ENCODE peak calls at places on chromosomes 12 and 14, in four cellular contexts. X is testis, R is heart left ventricle, N is uterus. M is an unnamed sample. For H3K4me1, the result is how much of the 10 kb centered on the place peaks cover.

GRCh38 chr12:118645219-118645618 is 268.9 kb downstream of the SUDS3 start:
- DNase-seq in X (peak), R (no peak), N (no peak), M (no peak)

GRCh38 chr12:414841-415240 is 13.4 kb downstream of the CCDC77 start:
- DNase-seq in X (no peak), R (no peak), N (no peak), M (no peak)

GRCh38 chr12:95674088-95674595 is 116.4 kb downstream of the NTN4 start:
- DNase-seq in X (no peak), R (no peak), N (no peak), M (no peak)

GRCh38 chr12:86634706-86635410 is 378.7 kb upstream of the MGAT4C start:
- DNase-seq in X (no peak), R (no peak), N (no peak), M (no peak)

GRCh38 chr12:70258605-70259403 is 15.6 kb downstream of the CNOT2 start:
- DNase-seq in X (no peak), R (no peak), N (no peak), M (no peak)

GRCh38 chr14:59754256-59754655 is 116.3 kb downstream of the RTN1 start:
- DNase-seq in X (no peak), R (no peak), N (no peak), M (no peak)

GRCh38 chr12:19453961-19454360 is 14.7 kb downstream of the AEBP2 start:
- DNase-seq in X (no peak), R (no peak), N (no peak), M (no peak)

GRCh38 chr14:83765200-83765599 is 1764.7 kb upstream of the FLRT2 start:
- DNase-seq in X (no peak), R (no peak), N (no peak), M (no peak)

GRCh38 chr14:92471919-92472318 is 41.7 kb upstream of the RIN3 start:
- DNase-seq in X (peak), R (no peak), N (no peak), M (no peak)

GRCh38 chr14:70943838-70944237 is 36.6 kb downstream of the PCNX1 start:
- DNase-seq in X (no peak), R (no peak), N (no peak), M (no peak)

GRCh38 chr14:90534091-90534837 is 137.4 kb downstream of the CALM1 start:
- DNase-seq in X (peak), R (peak), N (no peak), M (no peak)

GRCh38 chr12:88266851-88267360 is 124.8 kb downstream of the TMTC3 start:
- DNase-seq in X (no peak), R (no peak), N (no peak), M (no peak)

GRCh38 chr12:4133636-4134433 is 139.7 kb upstream of the CCND2 start:
- DNase-seq in X (no peak), R (no peak), N (no peak), M (no peak)

GRCh38 chr14:74401504-74402241 is 24.3 kb downstream of the SYNDIG1L start:
- DNase-seq in X (peak), R (peak), N (no peak), M (peak)

GRCh38 chr12:24822121-24822899 is 126.6 kb downstream of the BCAT1 start:
- DNase-seq in X (no peak), R (no peak), N (no peak), M (no peak)

GRCh38 chr14:39956372-39956771 is 524.1 kb upstream of the FBXO33 start:
- DNase-seq in X (no peak), R (no peak), N (no peak), M (no peak)

GRCh38 chr12:52126050-52126604 is 46.6 kb downstream of the SMIM41 start:
- DNase-seq in X (no peak), R (peak), N (no peak), M (no peak)

GRCh38 chr12:74646831-74647230 is 109.2 kb downstream of the ATXN7L3B start:
- DNase-seq in X (no peak), R (no peak), N (no peak), M (no peak)

GRCh38 chr12:6896846-6897435 is 7.7 kb upstream of the LRRC23 start:
- DNase-seq in X (no peak), R (no peak), N (no peak), M (no peak)

GRCh38 chr12:6887460-6887859 is 14.4 kb upstream of the SPSB2 start:
- DNase-seq in X (no peak), R (no peak), N (no peak), M (peak)

GRCh38 chr12:6891637-6892036 is 13.0 kb upstream of the LRRC23 start:
- DNase-seq in X (no peak), R (no peak), N (no peak), M (no peak)

GRCh38 chr12:6888360-6888759 is 15.3 kb upstream of the SPSB2 start:
- DNase-seq in X (no peak), R (no peak), N (no peak), M (no peak)

GRCh38 chr12:6890789-6891624 is 13.6 kb upstream of the LRRC23 start:
- DNase-seq in X (peak), R (peak), N (peak), M (peak)
- TF ChIP-seq POLR2A in X (peak), R (no peak), N (peak), M (no peak)

DNA sequence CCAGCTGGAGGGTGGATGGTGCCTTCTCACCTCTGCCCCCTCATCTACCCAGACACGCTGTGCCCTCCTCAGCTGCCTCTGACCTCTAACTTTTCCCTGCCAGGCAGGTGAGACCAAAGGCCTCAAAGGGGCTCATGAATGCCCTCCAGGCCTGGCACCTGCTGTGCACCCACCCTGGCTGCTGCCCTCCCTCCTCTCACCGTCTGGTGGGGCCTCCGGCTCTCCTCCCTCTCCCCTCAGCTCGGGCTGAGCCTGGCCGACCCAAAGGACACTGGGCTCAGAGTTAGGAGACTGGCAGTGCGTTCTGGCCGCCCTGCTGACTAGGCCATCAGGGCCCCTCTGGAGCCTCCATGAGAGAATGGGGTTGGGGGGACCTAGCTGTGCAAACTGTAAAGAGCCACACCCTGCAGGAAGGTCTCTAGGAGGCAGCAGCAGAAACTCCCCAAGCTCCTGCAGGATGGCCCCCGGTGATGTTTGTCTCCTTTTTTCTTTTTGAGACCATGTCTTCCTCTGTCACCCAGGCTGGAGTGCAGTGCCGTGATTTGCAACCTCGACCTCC is 40.3 kb upstream of the PPP1R13B start:
- DNase-seq in X (no peak), R (no peak), N (no peak), M (no peak)
- H3K4me1 ChIP-seq in X (under half), R (under half), N (under half), M (under half)

GRCh38 chr14:38605193-38606114 is 349.6 kb upstream of the CLEC14A start:
- DNase-seq in X (no peak), R (no peak), N (no peak), M (no peak)
- TF ChIP-seq CTCF in X (no peak), R (no peak), N (no peak), M (no peak)

DNA sequence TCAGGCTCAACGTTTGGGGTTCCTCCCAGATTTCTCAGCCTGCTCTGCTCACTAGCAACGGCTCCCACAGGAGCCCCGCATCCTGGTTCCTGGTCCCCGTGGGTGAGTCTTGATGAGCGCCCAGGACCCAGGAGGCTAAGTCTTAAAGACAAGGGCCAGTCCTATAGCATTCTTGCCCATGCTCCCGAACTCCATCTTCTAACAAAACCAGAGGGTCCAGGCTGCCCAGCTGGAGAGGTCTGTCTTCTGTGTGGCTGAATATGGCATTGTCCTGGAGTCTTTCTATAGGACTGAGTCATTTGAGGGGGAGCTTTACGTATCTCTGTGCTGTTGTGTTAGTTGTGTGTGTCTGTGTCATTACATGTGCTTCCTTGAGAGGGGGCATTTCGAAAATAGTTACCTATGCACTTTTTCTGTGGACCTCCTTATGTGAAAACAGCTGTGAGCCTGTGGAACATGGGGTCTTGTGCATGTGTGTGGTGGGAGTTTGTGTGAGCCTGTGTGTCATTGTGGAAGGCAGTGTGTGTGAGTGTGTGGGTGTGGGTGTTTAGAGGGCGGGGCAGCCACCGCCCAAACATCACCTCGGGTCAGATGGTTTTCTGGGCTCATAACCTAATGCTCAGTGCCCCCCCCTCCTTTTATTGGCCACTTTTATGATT is 9.1 kb upstream of the TBX5 start:
- DNase-seq in X (no peak), R (no peak), N (no peak), M (no peak)
- TF ChIP-seq POLR2A in X (no peak), R (no peak), N (no peak), M (no peak)

DNA sequence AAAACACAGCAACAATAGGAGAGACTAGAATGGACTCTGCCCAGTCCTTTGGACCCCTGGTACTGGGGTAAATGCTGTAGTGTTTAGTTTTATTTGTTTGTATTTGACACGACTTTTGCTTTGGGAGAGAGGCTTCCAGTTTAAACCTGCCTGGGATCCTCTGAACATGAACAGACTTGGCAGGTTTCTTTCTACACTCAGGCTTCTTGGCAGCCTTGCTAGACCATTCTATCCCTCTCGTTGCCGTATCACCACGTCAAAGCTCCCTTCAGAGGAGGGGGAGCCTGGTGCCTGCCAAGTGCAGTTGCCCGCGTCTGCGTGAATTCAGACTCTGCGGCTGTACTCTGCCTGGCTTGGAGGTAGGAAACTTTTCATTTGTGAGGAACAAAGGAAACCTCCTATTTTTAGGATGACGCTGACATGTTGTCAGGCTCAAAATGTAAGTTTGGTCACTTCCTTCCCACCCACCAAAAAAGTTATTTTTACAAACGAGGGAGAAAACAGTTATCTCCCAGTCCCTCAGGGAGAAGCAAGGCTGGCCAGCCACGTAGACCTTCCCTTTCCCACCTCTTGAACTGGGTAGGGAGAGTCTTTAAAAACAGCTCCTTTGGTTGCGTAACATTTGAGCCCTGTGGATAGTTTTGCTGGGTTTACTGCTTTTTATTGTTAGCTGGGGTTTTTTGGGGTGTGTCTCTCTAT is 26.0 kb downstream of the CD9 start:
- DNase-seq in X (peak), R (peak), N (peak), M (peak)
- H3K4me1 ChIP-seq in X (under half), R (half or more), N (half or more), M (half or more)

GRCh38 chr12:111197545-111197944 is 171.3 kb downstream of the PHETA1 start:
- DNase-seq in X (no peak), R (no peak), N (no peak), M (no peak)

GRCh38 chr12:111201495-111202236 is 167.2 kb downstream of the PHETA1 start:
- DNase-seq in X (no peak), R (no peak), N (no peak), M (no peak)

GRCh38 chr12:111203969-111204368 is 164.9 kb downstream of the PHETA1 start:
- DNase-seq in X (no peak), R (no peak), N (no peak), M (no peak)

GRCh38 chr12:111202237-111202592 is 166.7 kb downstream of the PHETA1 start:
- DNase-seq in X (no peak), R (no peak), N (no peak), M (no peak)

GRCh38 chr12:111201036-111201435 is 167.9 kb downstream of the PHETA1 start:
- DNase-seq in X (no peak), R (no peak), N (no peak), M (no peak)
- TF ChIP-seq CTCF in X (no peak), R (no peak), N (no peak), M (no peak)

GRCh38 chr12:46523863-46524770 is 151.5 kb upstream of the SLC38A2 start:
- DNase-seq in X (no peak), R (peak), N (no peak), M (no peak)
- TF ChIP-seq POLR2A in X (no peak), R (no peak), N (no peak), M (no peak)

M was measured in stomach.